ENCODE peak calls at places on chromosomes 6 and 20, in seven cellular contexts. One of them, this sample, is unnamed.

GRCh38 chr6:111715321-111715720 is 109.6 kb upstream of the TRAF3IP2 start:
- DNase-seq in OCI-LY7: no peak
- DNase-seq in endothelial cell of umbilical vein: no peak
- DNase-seq in fibroblast of lung: no peak
- DNase-seq in MM.1S: no peak
- DNase-seq in neural progenitor cell: no peak
- DNase-seq in GM23338: no peak
- DNase-seq in this sample: no peak

GRCh38 chr6:53651149-53651763 is 14.3 kb downstream of the KLHL31 start:
- DNase-seq in OCI-LY7: peak; percentile 72
- DNase-seq in endothelial cell of umbilical vein: peak; percentile 72
- DNase-seq in fibroblast of lung: peak; percentile 88
- DNase-seq in MM.1S: peak; percentile 79
- DNase-seq in neural progenitor cell: peak; percentile 81
- DNase-seq in GM23338: peak; percentile 84
- DNase-seq in this sample: peak; percentile 80

GRCh38 chr20:51910202-51911050 is 108.1 kb upstream of the SALL4 start:
- DNase-seq in OCI-LY7: no peak
- DNase-seq in endothelial cell of umbilical vein: peak; percentile 49
- DNase-seq in fibroblast of lung: no peak
- DNase-seq in MM.1S: no peak
- DNase-seq in neural progenitor cell: peak; percentile 76
- DNase-seq in GM23338: peak; percentile 65
- DNase-seq in this sample: peak; percentile 88

GRCh38 chr20:10307359-10307735 is 88.7 kb downstream of the SNAP25 start:
- DNase-seq in OCI-LY7: no peak
- DNase-seq in endothelial cell of umbilical vein: no peak
- DNase-seq in fibroblast of lung: no peak
- DNase-seq in MM.1S: no peak
- DNase-seq in neural progenitor cell: no peak
- DNase-seq in GM23338: no peak
- DNase-seq in this sample: no peak

GRCh38 chr20:44734938-44735337 is 10.7 kb upstream of the KCNK15 start:
- DNase-seq in OCI-LY7: no peak
- DNase-seq in endothelial cell of umbilical vein: no peak
- DNase-seq in fibroblast of lung: peak; percentile 46
- DNase-seq in MM.1S: no peak
- DNase-seq in neural progenitor cell: peak; percentile 47
- DNase-seq in GM23338: peak; percentile 82
- DNase-seq in this sample: peak; percentile 62

GRCh38 chr20:31719644-31720485 is 2.8 kb downstream of the BCL2L1 start:
- DNase-seq in OCI-LY7: no peak
- DNase-seq in endothelial cell of umbilical vein: no peak
- DNase-seq in fibroblast of lung: no peak
- DNase-seq in MM.1S: no peak
- DNase-seq in neural progenitor cell: peak; percentile 53
- DNase-seq in GM23338: peak; percentile 90
- DNase-seq in this sample: peak; percentile 82

GRCh38 chr6:151004415-151005024 is 139.0 kb downstream of the MTHFD1L start:
- DNase-seq in OCI-LY7: no peak
- DNase-seq in endothelial cell of umbilical vein: peak; percentile 100
- DNase-seq in fibroblast of lung: peak; percentile 95
- DNase-seq in MM.1S: no peak
- DNase-seq in neural progenitor cell: no peak
- DNase-seq in GM23338: no peak
- DNase-seq in this sample: peak; percentile 5

GRCh38 chr6:64083261-64083660 is 447.7 kb downstream of the PHF3 start:
- DNase-seq in OCI-LY7: no peak
- DNase-seq in endothelial cell of umbilical vein: no peak
- DNase-seq in fibroblast of lung: no peak
- DNase-seq in MM.1S: no peak
- DNase-seq in neural progenitor cell: no peak
- DNase-seq in GM23338: no peak
- DNase-seq in this sample: no peak

GRCh38 chr6:109373762-109374161 is 8.5 kb downstream of the CD164 start:
- DNase-seq in OCI-LY7: no peak
- DNase-seq in endothelial cell of umbilical vein: no peak
- DNase-seq in fibroblast of lung: no peak
- DNase-seq in MM.1S: no peak
- DNase-seq in neural progenitor cell: no peak
- DNase-seq in GM23338: no peak
- DNase-seq in this sample: no peak

GRCh38 chr6:5201271-5201670 is 59.5 kb downstream of the LYRM4 start:
- DNase-seq in OCI-LY7: no peak
- DNase-seq in endothelial cell of umbilical vein: no peak
- DNase-seq in fibroblast of lung: no peak
- DNase-seq in MM.1S: no peak
- DNase-seq in neural progenitor cell: peak; percentile 58
- DNase-seq in GM23338: no peak
- DNase-seq in this sample: no peak

GRCh38 chr20:7950387-7950786 is 10.1 kb upstream of the HAO1 start:
- DNase-seq in OCI-LY7: no peak
- DNase-seq in endothelial cell of umbilical vein: no peak
- DNase-seq in fibroblast of lung: no peak
- DNase-seq in MM.1S: no peak
- DNase-seq in neural progenitor cell: no peak
- DNase-seq in GM23338: no peak
- DNase-seq in this sample: no peak

GRCh38 chr6:166258854-166259276 is 49.3 kb downstream of the PRR18 start:
- DNase-seq in OCI-LY7: peak; percentile 30
- DNase-seq in endothelial cell of umbilical vein: no peak
- DNase-seq in fibroblast of lung: no peak
- DNase-seq in MM.1S: peak; percentile 78
- DNase-seq in neural progenitor cell: no peak
- DNase-seq in GM23338: no peak
- DNase-seq in this sample: no peak

GRCh38 chr6:42201382-42201781 is 6.6 kb upstream of the GUCA1B start:
- DNase-seq in OCI-LY7: no peak
- DNase-seq in endothelial cell of umbilical vein: no peak
- DNase-seq in fibroblast of lung: peak; percentile 45
- DNase-seq in MM.1S: no peak
- DNase-seq in neural progenitor cell: no peak
- DNase-seq in GM23338: no peak
- DNase-seq in this sample: no peak

GRCh38 chr20:44733341-44734069 is 12.2 kb upstream of the KCNK15 start:
- DNase-seq in OCI-LY7: peak; percentile 68
- DNase-seq in endothelial cell of umbilical vein: peak; percentile 74
- DNase-seq in fibroblast of lung: peak; percentile 76
- DNase-seq in MM.1S: peak; percentile 59
- DNase-seq in neural progenitor cell: peak; percentile 81
- DNase-seq in GM23338: peak; percentile 88
- DNase-seq in this sample: peak; percentile 78

GRCh38 chr20:18839507-18840247 is 26.1 kb downstream of the SCP2D1 start:
- DNase-seq in OCI-LY7: no peak
- DNase-seq in endothelial cell of umbilical vein: no peak
- DNase-seq in fibroblast of lung: no peak
- DNase-seq in MM.1S: no peak
- DNase-seq in neural progenitor cell: peak; percentile 34
- DNase-seq in GM23338: no peak
- DNase-seq in this sample: no peak

GRCh38 chr6:50815436-50816114 is 3.1 kb upstream of the TFAP2B start:
- DNase-seq in OCI-LY7: peak; percentile 3
- DNase-seq in endothelial cell of umbilical vein: peak; percentile 39
- DNase-seq in fibroblast of lung: peak; percentile 32
- DNase-seq in MM.1S: peak; percentile 32
- DNase-seq in neural progenitor cell: no peak
- DNase-seq in GM23338: no peak
- DNase-seq in this sample: no peak

GRCh38 chr6:119966484-119966883 is 616.9 kb upstream of the MAN1A1 start:
- DNase-seq in OCI-LY7: peak; percentile 66
- DNase-seq in endothelial cell of umbilical vein: no peak
- DNase-seq in fibroblast of lung: no peak
- DNase-seq in MM.1S: no peak
- DNase-seq in neural progenitor cell: peak; percentile 39
- DNase-seq in GM23338: peak; percentile 89
- DNase-seq in this sample: no peak

GRCh38 chr6:154962751-154963150 is 32.4 kb upstream of the TIAM2 start:
- DNase-seq in OCI-LY7: no peak
- DNase-seq in endothelial cell of umbilical vein: peak; percentile 67
- DNase-seq in fibroblast of lung: peak; percentile 82
- DNase-seq in MM.1S: no peak
- DNase-seq in neural progenitor cell: no peak
- DNase-seq in GM23338: no peak
- DNase-seq in this sample: peak; percentile 37

GRCh38 chr6:98904096-98904495 is 43.6 kb downstream of the FBXL4 start:
- DNase-seq in OCI-LY7: no peak
- DNase-seq in endothelial cell of umbilical vein: peak; percentile 16
- DNase-seq in fibroblast of lung: peak; percentile 13
- DNase-seq in MM.1S: no peak
- DNase-seq in neural progenitor cell: no peak
- DNase-seq in GM23338: no peak
- DNase-seq in this sample: no peak

GRCh38 chr20:7695622-7696021 is 244.6 kb downstream of the HAO1 start:
- DNase-seq in OCI-LY7: no peak
- DNase-seq in endothelial cell of umbilical vein: no peak
- DNase-seq in fibroblast of lung: no peak
- DNase-seq in MM.1S: no peak
- DNase-seq in neural progenitor cell: no peak
- DNase-seq in GM23338: no peak
- DNase-seq in this sample: no peak

GRCh38 chr6:73308712-73309533 is 45.2 kb downstream of the DPPA5 start:
- DNase-seq in OCI-LY7: peak; percentile 61
- DNase-seq in endothelial cell of umbilical vein: peak; percentile 4
- DNase-seq in fibroblast of lung: peak; percentile 51
- DNase-seq in MM.1S: no peak
- DNase-seq in neural progenitor cell: peak; percentile 58
- DNase-seq in GM23338: peak; percentile 77
- DNase-seq in this sample: peak; percentile 50
- H2AFZ ChIP-seq in OCI-LY7: peak overlapping the region; percentile 72
- H2AFZ ChIP-seq in endothelial cell of umbilical vein: peak overlapping the region; percentile 81
- H2AFZ ChIP-seq in fibroblast of lung: peak overlapping the region; percentile 99
- H2AFZ ChIP-seq in MM.1S: peak overlapping the region; percentile 76
- H2AFZ ChIP-seq in neural progenitor cell: peak overlapping the region; percentile 94
- H2AFZ ChIP-seq in GM23338: peak overlapping the region; percentile 96
- H2AFZ ChIP-seq in this sample: peak overlapping the region; percentile 96

GRCh38 chr6:123681957-123682462 is 45.3 kb upstream of the TRDN start:
- DNase-seq in OCI-LY7: no peak
- DNase-seq in endothelial cell of umbilical vein: no peak
- DNase-seq in fibroblast of lung: no peak
- DNase-seq in MM.1S: peak; percentile 47
- DNase-seq in neural progenitor cell: no peak
- DNase-seq in GM23338: no peak
- DNase-seq in this sample: peak; percentile 4

GRCh38 chr6:123676793-123677192 is 40.0 kb upstream of the TRDN start:
- DNase-seq in OCI-LY7: no peak
- DNase-seq in endothelial cell of umbilical vein: no peak
- DNase-seq in fibroblast of lung: no peak
- DNase-seq in MM.1S: no peak
- DNase-seq in neural progenitor cell: no peak
- DNase-seq in GM23338: no peak
- DNase-seq in this sample: no peak

DNA sequence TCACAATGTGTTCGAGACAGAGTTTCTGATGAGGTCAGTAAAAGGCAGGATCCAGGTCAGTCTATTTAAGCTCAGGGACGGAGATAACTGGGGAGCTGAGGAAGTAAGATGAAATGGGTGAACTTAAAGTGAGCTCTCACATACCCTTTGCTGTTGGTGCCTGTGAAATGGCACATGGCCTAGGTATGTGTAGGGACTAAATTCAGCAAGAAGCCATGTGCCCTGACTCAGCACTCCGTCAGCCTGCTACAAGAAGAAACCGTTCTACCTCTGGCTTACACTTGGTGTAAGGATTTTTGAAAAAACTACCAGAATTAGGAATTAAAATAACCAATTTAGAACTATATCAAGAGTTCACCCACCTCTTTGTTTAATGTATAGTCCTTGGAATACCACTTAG is 41.1 kb upstream of the TRDN start:
- DNase-seq in OCI-LY7: no peak
- DNase-seq in endothelial cell of umbilical vein: no peak
- DNase-seq in fibroblast of lung: no peak
- DNase-seq in MM.1S: no peak
- DNase-seq in neural progenitor cell: no peak
- DNase-seq in GM23338: no peak
- DNase-seq in this sample: no peak
- H2AFZ ChIP-seq in OCI-LY7: no peak overlapping the region
- H2AFZ ChIP-seq in endothelial cell of umbilical vein: no peak overlapping the region
- H2AFZ ChIP-seq in fibroblast of lung: no peak overlapping the region
- H2AFZ ChIP-seq in MM.1S: no peak overlapping the region
- H2AFZ ChIP-seq in neural progenitor cell: no peak overlapping the region
- H2AFZ ChIP-seq in GM23338: peak overlapping the region; percentile 40
- H2AFZ ChIP-seq in this sample: peak overlapping the region; percentile 64

DNA sequence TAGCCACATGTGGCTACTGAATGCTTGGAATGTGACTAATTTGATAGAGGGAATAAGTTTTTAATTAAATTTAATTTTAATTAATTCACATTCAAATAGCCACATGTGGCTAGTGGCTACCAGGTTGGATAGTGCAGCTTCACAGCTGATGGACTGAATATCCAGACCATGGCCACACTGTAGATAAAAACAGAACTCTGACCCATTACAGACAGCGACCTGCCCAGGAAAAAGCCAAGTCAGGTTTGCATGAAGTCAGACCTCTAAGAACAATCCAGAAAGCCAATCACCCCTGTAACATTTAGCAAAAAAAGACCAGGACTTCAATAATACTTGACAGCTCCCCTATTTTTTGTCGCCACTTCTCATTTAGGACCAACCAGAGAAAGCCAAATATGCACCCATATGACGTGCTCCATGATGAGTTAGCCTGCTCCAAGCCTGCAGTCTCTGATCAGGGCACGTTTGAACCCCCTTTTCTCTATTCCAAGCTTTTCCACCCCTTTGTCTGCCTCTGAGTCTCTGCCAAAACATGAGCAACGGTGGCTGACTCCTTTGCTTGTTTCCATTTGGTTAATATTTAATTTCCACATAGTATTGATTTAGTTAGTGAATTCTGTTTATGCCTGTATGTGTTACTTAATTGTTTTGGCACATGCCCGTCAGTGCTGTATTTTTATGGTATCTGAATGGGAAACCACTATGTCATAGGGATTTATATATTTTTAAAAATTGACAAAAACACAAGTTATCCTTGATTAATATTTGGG is 636.3 kb downstream of the UTRN start:
- DNase-seq in OCI-LY7: no peak
- DNase-seq in endothelial cell of umbilical vein: no peak
- DNase-seq in fibroblast of lung: no peak
- DNase-seq in MM.1S: no peak
- DNase-seq in neural progenitor cell: no peak
- DNase-seq in GM23338: no peak
- DNase-seq in this sample: no peak
- H2AFZ ChIP-seq in OCI-LY7: no peak overlapping the region
- H2AFZ ChIP-seq in endothelial cell of umbilical vein: no peak overlapping the region
- H2AFZ ChIP-seq in fibroblast of lung: no peak overlapping the region
- H2AFZ ChIP-seq in MM.1S: no peak overlapping the region
- H2AFZ ChIP-seq in neural progenitor cell: no peak overlapping the region
- H2AFZ ChIP-seq in GM23338: no peak overlapping the region
- H2AFZ ChIP-seq in this sample: no peak overlapping the region

DNA sequence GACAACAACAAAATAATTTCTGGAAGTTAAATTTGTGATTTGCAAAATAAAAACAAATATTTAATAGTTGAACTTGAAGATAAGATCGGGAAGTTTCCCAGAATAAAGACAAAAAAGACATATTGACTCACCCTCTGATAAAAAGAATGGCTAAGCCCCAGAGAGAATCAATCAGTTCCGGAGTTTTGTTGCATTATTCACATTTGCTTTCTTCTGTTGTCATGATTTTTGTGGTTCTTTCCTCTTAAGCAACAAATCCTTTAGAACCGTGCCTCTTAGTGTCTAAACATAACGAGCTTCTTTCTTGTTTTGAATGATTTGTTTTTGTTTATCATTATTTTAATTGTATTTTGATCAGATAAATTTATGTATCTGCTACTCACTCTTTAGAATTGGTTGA is 337.7 kb upstream of the PRND start:
- DNase-seq in OCI-LY7: no peak
- DNase-seq in endothelial cell of umbilical vein: no peak
- DNase-seq in fibroblast of lung: peak; percentile 47
- DNase-seq in MM.1S: no peak
- DNase-seq in neural progenitor cell: no peak
- DNase-seq in GM23338: no peak
- DNase-seq in this sample: no peak
- H2AFZ ChIP-seq in OCI-LY7: no peak overlapping the region
- H2AFZ ChIP-seq in endothelial cell of umbilical vein: no peak overlapping the region
- H2AFZ ChIP-seq in fibroblast of lung: no peak overlapping the region
- H2AFZ ChIP-seq in MM.1S: no peak overlapping the region
- H2AFZ ChIP-seq in neural progenitor cell: no peak overlapping the region
- H2AFZ ChIP-seq in GM23338: no peak overlapping the region
- H2AFZ ChIP-seq in this sample: no peak overlapping the region